ENCODE peak calls at places on chromosomes 1 and 21, in six cellular contexts. M is neural crest cell, E is caudate nucleus, Q is substantia nigra, G is NCI-H460, A is OCI-M1. Z is an unnamed sample.

GRCh38 chr1:2353215-2353906 is 38.0 kb downstream of the MORN1 start:
- DNase-seq in E (no peak), M (no peak), G (no peak), A (no peak), Q (no peak), Z (no peak)

GRCh38 chr21:25457411-25457810 is 149.9 kb downstream of the MRPL39 start:
- DNase-seq in E (no peak), Q (no peak), A (peak; percentile 93), M (no peak), G (no peak), Z (no peak)

GRCh38 chr21:41802684-41803083 is 35.8 kb upstream of the RIPK4 start:
- DNase-seq in Q (peak; percentile 71), A (no peak), G (no peak), M (no peak), E (peak; percentile 65), Z (no peak)

GRCh38 chr1:211198111-211198510 is 61.1 kb upstream of the RCOR3 start:
- DNase-seq in M (no peak), E (no peak), G (no peak), A (no peak), Q (no peak), Z (no peak)

GRCh38 chr1:204130178-204130577 is 21.7 kb downstream of the ETNK2 start:
- DNase-seq in M (no peak), E (no peak), A (no peak), G (no peak), Q (no peak), Z (no peak)

GRCh38 chr1:93588206-93588605 is 93.4 kb downstream of the BCAR3 start:
- DNase-seq in Q (no peak), E (no peak), A (no peak), M (no peak), G (no peak), Z (no peak)

GRCh38 chr1:109927908-109928307 is 17.3 kb downstream of the CSF1 start:
- DNase-seq in A (no peak), Q (peak; percentile 60), G (no peak), M (no peak), E (peak; percentile 18), Z (no peak)

GRCh38 chr1:164765993-164766720 is 207.2 kb downstream of the PBX1 start:
- DNase-seq in E (no peak), G (peak; percentile 59), M (no peak), A (no peak), Q (no peak), Z (no peak)

GRCh38 chr1:41809716-41810115 is 109.0 kb downstream of the HIVEP3 start:
- DNase-seq in M (no peak), G (no peak), E (no peak), Q (no peak), A (no peak), Z (no peak)

GRCh38 chr1:20616468-20617156 is 16.6 kb upstream of the PINK1 start:
- DNase-seq in A (peak; percentile 53), M (no peak), E (no peak), G (no peak), Q (no peak), Z (no peak)

GRCh38 chr1:30514945-30515344 is 208.4 kb downstream of the MATN1 start:
- DNase-seq in M (no peak), G (no peak), Q (no peak), E (no peak), A (no peak), Z (no peak)

GRCh38 chr1:40783001-40783905 is at the start of gene KCNQ4:
- DNase-seq in Q (no peak), G (no peak), M (peak; percentile 31), E (peak; percentile 21), A (peak; percentile 56), Z (no peak)

GRCh38 chr1:175129997-175130648 is 62.5 kb downstream of the KIAA0040 start:
- DNase-seq in M (no peak), E (no peak), A (peak; percentile 12), Q (no peak), G (no peak), Z (peak; percentile 82)

GRCh38 chr1:201376464-201377374 is 761 bp downstream of the TNNT2 start:
- DNase-seq in A (peak; percentile 61), Q (no peak), M (peak; percentile 62), G (peak; percentile 40), E (no peak), Z (peak; percentile 99)

GRCh38 chr21:37452222-37452621 is 85.6 kb downstream of the DYRK1A start:
- DNase-seq in E (peak; percentile 32), G (no peak), A (no peak), M (no peak), Q (no peak), Z (no peak)

GRCh38 chr1:240526321-240526720 is 85.6 kb downstream of the GREM2 start:
- DNase-seq in A (no peak), Q (no peak), G (no peak), E (no peak), M (no peak), Z (no peak)

GRCh38 chr1:246971322-246971721 is 36.5 kb downstream of the ZNF695 start:
- DNase-seq in A (peak; percentile 78), Q (peak; percentile 17), M (no peak), E (peak; percentile 13), G (peak; percentile 30), Z (peak; percentile 28)

GRCh38 chr1:36085686-36086526 is 2.0 kb downstream of the TEKT2 start:
- DNase-seq in M (no peak), A (no peak), Q (no peak), E (no peak), G (no peak), Z (no peak)

GRCh38 chr1:28766532-28767183 is 29.9 kb downstream of the YTHDF2 start:
- DNase-seq in G (no peak), E (no peak), Q (no peak), M (no peak), A (no peak), Z (no peak)

GRCh38 chr21:18384771-18385170 is 18.8 kb downstream of the TMPRSS15 start:
- DNase-seq in G (peak; percentile 18), A (peak; percentile 77), E (no peak), Q (no peak), M (no peak), Z (no peak)

GRCh38 chr1:146051452-146051852 is 29.9 kb upstream of the HJV start:
- DNase-seq in M (no peak), G (no peak), Q (no peak), A (no peak), E (no peak), Z (no peak)

Z was measured in iPS DF 19.7.